ENCODE peak calls at places on chromosomes 13 and 19, in five cellular contexts. X is SK-N-SH, Q is IMR-90, Y is GM12878, W is K562. V is an unnamed sample.

GRCh38 chr19:37953576-37954303 is 46.7 kb downstream of the SIPA1L3 start:
- DNase-seq in W (no peak), X (no peak), Y (no peak), Q (no peak), V (no peak)

GRCh38 chr19:14031719-14032480 is at the start of gene IL27RA:
- DNase-seq in Y (peak), X (peak), Q (peak), W (peak), V (peak)

GRCh38 chr19:16015805-16016173 is 60.5 kb upstream of the TPM4 start:
- DNase-seq in W (no peak), Y (no peak), Q (no peak), X (peak), V (no peak)

GRCh38 chr13:22121340-22121739 is 450.5 kb downstream of the FGF9 start:
- DNase-seq in X (no peak), W (no peak), Q (no peak), Y (peak), V (no peak)

GRCh38 chr13:44906758-44907157 is 82.5 kb downstream of the NUFIP1 start:
- DNase-seq in Y (no peak), Q (peak), X (no peak), W (no peak), V (no peak)

GRCh38 chr19:13847033-13847899 is 29.7 kb upstream of the NANOS3 start:
- DNase-seq in W (peak), Y (no peak), Q (peak), X (peak), V (peak)

GRCh38 chr13:77919351-77920294 is 992 bp upstream of the EDNRB start:
- DNase-seq in Y (no peak), X (peak), Q (peak), W (no peak), V (no peak)

GRCh38 chr19:4086336-4086953 is 19.7 kb upstream of the ZBTB7A start:
- DNase-seq in W (no peak), Q (no peak), Y (no peak), X (no peak), V (no peak)

DNA sequence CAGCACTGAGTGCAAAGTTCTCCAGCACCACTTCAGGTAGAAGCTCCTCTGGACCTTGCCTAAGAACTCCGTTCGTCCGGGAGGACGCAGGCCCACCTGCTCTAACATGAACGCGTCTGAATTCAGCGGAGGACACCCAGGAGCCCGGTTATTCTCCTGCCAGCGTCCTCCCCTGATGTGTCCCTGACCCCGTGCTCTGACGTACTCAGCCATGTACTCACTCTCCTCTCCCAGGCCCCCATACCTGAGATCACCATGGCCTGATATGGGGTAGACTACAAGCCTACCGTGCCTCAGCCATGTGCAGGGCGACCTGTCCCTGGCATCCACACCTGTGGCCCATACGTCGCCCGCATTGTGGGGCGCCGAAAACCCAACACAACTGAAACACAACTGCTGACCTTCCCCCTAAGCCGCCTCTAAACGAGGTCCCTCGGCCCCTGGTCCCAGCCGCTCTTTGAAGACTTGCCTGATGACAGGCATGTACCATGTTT is 744 bp upstream of the ZNF584 start:
- DNase-seq in X (no peak), W (no peak), Y (no peak), Q (peak), V (peak)
- TF ChIP-seq MXI1 in X (no peak), W (no peak), Y (no peak), Q (no peak), V (peak)

GRCh38 chr13:113938246-113938645 is 35.6 kb downstream of the C13orf46 start:
- DNase-seq in W (no peak), X (peak), Y (no peak), Q (no peak), V (no peak)
- TF ChIP-seq MXI1 in W (no peak), X (no peak), Y (no peak), Q (no peak), V (no peak)

GRCh38 chr13:75197803-75198202 is 284.2 kb downstream of the TBC1D4 start:
- DNase-seq in W (no peak), Q (no peak), X (no peak), Y (no peak), V (no peak)

GRCh38 chr13:75194717-75195116 is 287.3 kb downstream of the TBC1D4 start:
- DNase-seq in X (no peak), Y (no peak), Q (no peak), W (no peak), V (no peak)

GRCh38 chr13:75196112-75196855 is 285.7 kb downstream of the TBC1D4 start:
- DNase-seq in W (no peak), Q (peak), Y (no peak), X (no peak), V (no peak)

DNA sequence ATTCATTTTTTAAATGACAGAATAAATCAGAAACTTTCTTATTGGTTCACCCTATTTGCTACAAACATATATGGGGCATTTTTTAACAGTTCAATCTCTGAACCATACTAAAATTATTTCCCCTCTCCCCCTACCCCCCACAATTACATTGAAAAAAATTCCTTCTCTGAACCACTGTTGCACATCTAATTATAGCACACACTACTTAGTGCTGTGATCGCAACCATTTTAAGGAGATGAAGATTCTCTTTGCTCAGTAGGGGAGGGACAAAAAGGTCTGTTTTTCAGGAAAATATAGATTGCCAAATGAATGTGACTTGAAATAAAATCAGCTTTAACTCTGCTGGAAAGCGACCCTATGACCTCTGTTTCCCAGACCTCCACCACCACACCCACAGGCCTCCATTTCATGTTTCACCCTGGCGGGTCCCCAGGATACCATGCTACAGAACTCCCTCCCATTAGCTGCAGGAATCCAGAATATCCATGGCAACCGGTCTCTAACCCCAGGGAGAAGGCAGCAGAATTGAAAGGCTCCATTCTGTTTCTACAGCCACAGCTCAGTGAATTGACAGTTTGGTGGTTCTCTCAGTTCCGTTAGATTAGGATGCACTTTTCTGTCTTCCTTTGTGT is 286.4 kb downstream of the TBC1D4 start:
- DNase-seq in W (no peak), Y (no peak), X (no peak), Q (no peak), V (no peak)
- TF ChIP-seq MXI1 in W (no peak), Y (no peak), X (no peak), Q (no peak), V (no peak)

GRCh38 chr19:46006411-46006810 is 11.1 kb downstream of the CCDC61 start:
- DNase-seq in X (no peak), Q (no peak), W (no peak), Y (no peak), V (no peak)

GRCh38 chr19:45999653-46000121 is 4.4 kb downstream of the CCDC61 start:
- DNase-seq in X (peak), W (peak), Y (no peak), Q (peak), V (no peak)

GRCh38 chr19:46000497-46001246 is 5.4 kb downstream of the CCDC61 start:
- DNase-seq in Q (no peak), Y (no peak), X (peak), W (peak), V (no peak)

GRCh38 chr19:45998834-45999233 is 3.6 kb downstream of the CCDC61 start:
- DNase-seq in Y (no peak), Q (no peak), X (no peak), W (no peak), V (no peak)

GRCh38 chr19:46002678-46003275 is 7.5 kb downstream of the CCDC61 start:
- DNase-seq in Q (no peak), Y (no peak), X (no peak), W (no peak), V (no peak)
- TF ChIP-seq MXI1 in Q (no peak), Y (no peak), X (no peak), W (no peak), V (no peak)

GRCh38 chr19:36086326-36086725 is 24.6 kb upstream of the OVOL3 start:
- DNase-seq in Y (no peak), W (no peak), X (no peak), Q (no peak), V (no peak)
- TF ChIP-seq MXI1 in Y (no peak), W (no peak), X (no peak), Q (no peak), V (no peak)

GRCh38 chr13:100195568-100195967 is 106.7 kb downstream of the PCCA start:
- DNase-seq in Q (no peak), X (no peak), W (no peak), Y (no peak), V (no peak)
- TF ChIP-seq MXI1 in Q (no peak), X (no peak), W (no peak), Y (no peak), V (no peak)

GRCh38 chr13:20399515-20399914 is 126.1 kb downstream of the CRYL1 start:
- DNase-seq in W (no peak), X (no peak), Y (no peak), Q (no peak), V (no peak)

GRCh38 chr13:20400774-20401173 is 124.9 kb downstream of the CRYL1 start:
- DNase-seq in Q (peak), Y (no peak), X (no peak), W (no peak), V (no peak)

GRCh38 chr13:20401586-20401957 is 124.1 kb downstream of the CRYL1 start:
- DNase-seq in X (no peak), W (no peak), Q (no peak), Y (no peak), V (no peak)

GRCh38 chr13:20398459-20398858 is 127.2 kb downstream of the CRYL1 start:
- DNase-seq in Q (no peak), W (no peak), Y (no peak), X (no peak), V (no peak)

DNA sequence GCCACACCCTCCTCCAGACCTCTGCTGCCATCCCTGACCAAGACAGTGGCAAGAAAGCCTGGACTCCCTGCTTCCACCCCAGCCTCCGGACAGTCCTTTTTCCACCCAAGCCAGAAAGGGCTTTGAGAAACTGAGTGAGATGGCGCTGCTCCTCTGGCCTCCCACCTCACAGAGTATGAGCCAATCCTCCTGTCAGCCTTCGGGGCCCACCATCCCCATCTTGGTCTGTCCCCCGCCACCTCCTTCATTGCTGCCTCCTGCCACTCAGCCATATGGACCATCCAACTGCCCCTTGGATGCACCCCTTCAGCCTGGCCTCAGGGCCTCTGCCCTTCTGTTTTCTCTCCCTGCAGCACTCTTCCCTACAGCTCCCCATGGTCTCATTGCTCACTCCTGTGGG is 125.7 kb downstream of the CRYL1 start:
- DNase-seq in W (no peak), X (no peak), Q (no peak), Y (no peak), V (no peak)
- TF ChIP-seq MXI1 in W (no peak), X (no peak), Q (no peak), Y (no peak), V (no peak)

DNA sequence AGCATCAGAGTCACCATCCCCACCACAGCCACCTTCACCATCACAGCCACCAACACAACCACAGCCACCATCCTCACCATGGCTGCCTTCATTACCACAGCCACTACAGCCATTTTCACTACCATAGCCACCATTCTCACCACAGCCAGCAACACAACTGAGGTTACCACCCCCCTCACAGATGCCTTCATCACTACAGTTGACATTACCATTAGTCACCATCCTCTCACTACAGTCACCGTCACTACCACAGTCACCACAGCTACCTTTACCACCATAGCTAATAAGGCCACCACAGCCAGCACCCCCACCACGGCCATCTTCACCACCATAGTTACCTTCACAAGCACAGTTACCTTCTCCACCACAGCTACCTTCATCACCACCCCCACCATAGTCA is 269.6 kb downstream of the DNAJC15 start:
- DNase-seq in X (no peak), Y (no peak), Q (no peak), W (no peak), V (no peak)
- TF ChIP-seq MXI1 in X (no peak), Y (no peak), Q (no peak), W (no peak), V (no peak)

GRCh38 chr13:48749144-48749543 is 95.4 kb downstream of the CYSLTR2 start:
- DNase-seq in X (no peak), Y (no peak), Q (peak), W (no peak), V (no peak)
- TF ChIP-seq MXI1 in X (no peak), Y (no peak), Q (no peak), W (no peak), V (no peak)